ENCODE peak calls at places on chromosomes 5 and 9, in eight cellular contexts. One of them, this sample, is unnamed.

GRCh38 chr5:106489004-106489403 is 1181.7 kb downstream of the EFNA5 start:
- DNase-seq in heart left ventricle: no peak
- DNase-seq in coronary artery: no peak
- DNase-seq in transverse colon: no peak
- DNase-seq in effector memory CD4-positive, alpha-beta T cell: no peak
- DNase-seq in cardiac muscle cell: no peak
- DNase-seq in aorta: no peak
- DNase-seq in RWPE1: no peak
- DNase-seq in this sample: no peak

GRCh38 chr5:168672888-168673287 is 93.7 kb upstream of the PANK3 start:
- DNase-seq in heart left ventricle: no peak
- DNase-seq in coronary artery: no peak
- DNase-seq in transverse colon: no peak
- DNase-seq in effector memory CD4-positive, alpha-beta T cell: no peak
- DNase-seq in cardiac muscle cell: no peak
- DNase-seq in aorta: no peak
- DNase-seq in RWPE1: no peak
- DNase-seq in this sample: no peak

GRCh38 chr9:105457560-105458294 is 9.9 kb downstream of the FSD1L start:
- DNase-seq in heart left ventricle: peak
- DNase-seq in coronary artery: no peak
- DNase-seq in transverse colon: no peak
- DNase-seq in effector memory CD4-positive, alpha-beta T cell: no peak
- DNase-seq in cardiac muscle cell: no peak
- DNase-seq in aorta: no peak
- DNase-seq in RWPE1: no peak
- DNase-seq in this sample: no peak

GRCh38 chr9:81562221-81563019 is 126.9 kb downstream of the TLE1 start:
- DNase-seq in heart left ventricle: no peak
- DNase-seq in coronary artery: no peak
- DNase-seq in transverse colon: no peak
- DNase-seq in effector memory CD4-positive, alpha-beta T cell: no peak
- DNase-seq in cardiac muscle cell: peak
- DNase-seq in aorta: peak
- DNase-seq in RWPE1: peak
- DNase-seq in this sample: peak

GRCh38 chr9:21789541-21790037 is 12.8 kb upstream of the MTAP start:
- DNase-seq in heart left ventricle: no peak
- DNase-seq in coronary artery: no peak
- DNase-seq in transverse colon: peak
- DNase-seq in effector memory CD4-positive, alpha-beta T cell: peak
- DNase-seq in cardiac muscle cell: peak
- DNase-seq in aorta: no peak
- DNase-seq in RWPE1: peak
- DNase-seq in this sample: peak

GRCh38 chr9:132193227-132194110 is 31.6 kb downstream of the NTNG2 start:
- DNase-seq in heart left ventricle: no peak
- DNase-seq in coronary artery: no peak
- DNase-seq in transverse colon: no peak
- DNase-seq in effector memory CD4-positive, alpha-beta T cell: no peak
- DNase-seq in cardiac muscle cell: no peak
- DNase-seq in aorta: no peak
- DNase-seq in RWPE1: no peak
- DNase-seq in this sample: no peak

GRCh38 chr9:99309540-99309939 is 87.5 kb downstream of the SEC61B start:
- DNase-seq in heart left ventricle: no peak
- DNase-seq in coronary artery: no peak
- DNase-seq in transverse colon: no peak
- DNase-seq in effector memory CD4-positive, alpha-beta T cell: no peak
- DNase-seq in cardiac muscle cell: no peak
- DNase-seq in aorta: no peak
- DNase-seq in RWPE1: no peak
- DNase-seq in this sample: no peak

GRCh38 chr5:135114759-135115158 is 80.7 kb upstream of the PITX1 start:
- DNase-seq in heart left ventricle: no peak
- DNase-seq in coronary artery: no peak
- DNase-seq in transverse colon: no peak
- DNase-seq in effector memory CD4-positive, alpha-beta T cell: no peak
- DNase-seq in cardiac muscle cell: no peak
- DNase-seq in aorta: no peak
- DNase-seq in RWPE1: no peak
- DNase-seq in this sample: no peak

GRCh38 chr5:150009671-150010387 is 9.3 kb downstream of the HMGXB3 start:
- DNase-seq in heart left ventricle: no peak
- DNase-seq in coronary artery: no peak
- DNase-seq in transverse colon: no peak
- DNase-seq in effector memory CD4-positive, alpha-beta T cell: no peak
- DNase-seq in cardiac muscle cell: peak
- DNase-seq in aorta: no peak
- DNase-seq in RWPE1: no peak
- DNase-seq in this sample: no peak

GRCh38 chr9:6214903-6215302 is 704 bp upstream of the IL33 start:
- DNase-seq in heart left ventricle: no peak
- DNase-seq in coronary artery: no peak
- DNase-seq in transverse colon: no peak
- DNase-seq in effector memory CD4-positive, alpha-beta T cell: no peak
- DNase-seq in cardiac muscle cell: peak
- DNase-seq in aorta: no peak
- DNase-seq in RWPE1: no peak
- DNase-seq in this sample: no peak

GRCh38 chr5:15500326-15500958 is 462 bp downstream of the FBXL7 start:
- DNase-seq in heart left ventricle: peak
- DNase-seq in coronary artery: peak
- DNase-seq in transverse colon: peak
- DNase-seq in effector memory CD4-positive, alpha-beta T cell: no peak
- DNase-seq in cardiac muscle cell: peak
- DNase-seq in aorta: peak
- DNase-seq in RWPE1: no peak
- DNase-seq in this sample: peak

GRCh38 chr5:32523625-32524024 is 61.7 kb upstream of the SUB1 start:
- DNase-seq in heart left ventricle: no peak
- DNase-seq in coronary artery: no peak
- DNase-seq in transverse colon: no peak
- DNase-seq in effector memory CD4-positive, alpha-beta T cell: no peak
- DNase-seq in cardiac muscle cell: no peak
- DNase-seq in aorta: no peak
- DNase-seq in RWPE1: no peak
- DNase-seq in this sample: no peak

GRCh38 chr5:155070781-155071180 is 57.2 kb downstream of the KIF4B start:
- DNase-seq in heart left ventricle: no peak
- DNase-seq in coronary artery: no peak
- DNase-seq in transverse colon: no peak
- DNase-seq in effector memory CD4-positive, alpha-beta T cell: no peak
- DNase-seq in cardiac muscle cell: no peak
- DNase-seq in aorta: no peak
- DNase-seq in RWPE1: no peak
- DNase-seq in this sample: no peak

GRCh38 chr5:19314840-19315239 is 673.2 kb downstream of the CDH18 start:
- DNase-seq in heart left ventricle: no peak
- DNase-seq in coronary artery: no peak
- DNase-seq in transverse colon: no peak
- DNase-seq in effector memory CD4-positive, alpha-beta T cell: no peak
- DNase-seq in cardiac muscle cell: no peak
- DNase-seq in aorta: no peak
- DNase-seq in RWPE1: peak
- DNase-seq in this sample: no peak

GRCh38 chr5:77080905-77081304 is 6.2 kb downstream of the ZBED3 start:
- DNase-seq in heart left ventricle: no peak
- DNase-seq in coronary artery: no peak
- DNase-seq in transverse colon: no peak
- DNase-seq in effector memory CD4-positive, alpha-beta T cell: no peak
- DNase-seq in cardiac muscle cell: no peak
- DNase-seq in aorta: no peak
- DNase-seq in RWPE1: no peak
- DNase-seq in this sample: no peak

GRCh38 chr9:110427497-110428104 is 89.9 kb upstream of the TXNDC8 start:
- DNase-seq in heart left ventricle: no peak
- DNase-seq in coronary artery: no peak
- DNase-seq in transverse colon: peak
- DNase-seq in effector memory CD4-positive, alpha-beta T cell: no peak
- DNase-seq in cardiac muscle cell: peak
- DNase-seq in aorta: peak
- DNase-seq in RWPE1: peak
- DNase-seq in this sample: no peak

GRCh38 chr5:172720655-172721054 is 50.3 kb downstream of the DUSP1 start:
- DNase-seq in heart left ventricle: peak
- DNase-seq in coronary artery: no peak
- DNase-seq in transverse colon: no peak
- DNase-seq in effector memory CD4-positive, alpha-beta T cell: no peak
- DNase-seq in cardiac muscle cell: no peak
- DNase-seq in aorta: no peak
- DNase-seq in RWPE1: no peak
- DNase-seq in this sample: no peak

GRCh38 chr5:172724203-172724602 is 46.8 kb downstream of the DUSP1 start:
- DNase-seq in heart left ventricle: peak
- DNase-seq in coronary artery: no peak
- DNase-seq in transverse colon: no peak
- DNase-seq in effector memory CD4-positive, alpha-beta T cell: no peak
- DNase-seq in cardiac muscle cell: no peak
- DNase-seq in aorta: peak
- DNase-seq in RWPE1: no peak
- DNase-seq in this sample: no peak

GRCh38 chr5:172721455-172722308 is 49.3 kb downstream of the DUSP1 start:
- DNase-seq in heart left ventricle: peak
- DNase-seq in coronary artery: no peak
- DNase-seq in transverse colon: no peak
- DNase-seq in effector memory CD4-positive, alpha-beta T cell: no peak
- DNase-seq in cardiac muscle cell: peak
- DNase-seq in aorta: peak
- DNase-seq in RWPE1: no peak
- DNase-seq in this sample: no peak

GRCh38 chr5:172723508-172723907 is 47.5 kb downstream of the DUSP1 start:
- DNase-seq in heart left ventricle: peak
- DNase-seq in coronary artery: no peak
- DNase-seq in transverse colon: no peak
- DNase-seq in effector memory CD4-positive, alpha-beta T cell: no peak
- DNase-seq in cardiac muscle cell: no peak
- DNase-seq in aorta: no peak
- DNase-seq in RWPE1: no peak
- DNase-seq in this sample: no peak

DNA sequence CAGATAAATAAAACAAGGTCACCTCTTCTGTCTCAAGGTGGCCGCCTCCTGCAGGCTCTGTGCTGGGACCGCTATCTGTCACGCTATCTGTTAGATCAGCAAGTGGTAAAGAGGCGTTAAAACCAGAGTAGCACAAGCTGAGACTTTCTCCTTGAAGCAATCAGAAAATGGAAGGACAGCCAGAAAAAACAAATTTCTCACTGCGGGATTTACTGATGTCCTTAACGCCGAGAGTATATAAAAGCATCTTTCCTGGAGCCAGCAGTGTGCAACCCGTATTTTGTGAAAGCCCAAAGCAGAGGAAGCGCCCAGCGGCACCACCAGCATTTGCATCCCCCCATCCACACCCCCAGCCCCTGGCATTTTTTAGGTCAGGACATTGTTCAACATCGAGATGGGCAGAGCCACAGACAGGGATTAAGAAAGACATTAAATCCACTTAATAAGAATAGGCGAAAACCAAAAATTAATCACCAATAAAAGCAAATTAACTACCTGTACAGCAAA is 48.6 kb downstream of the DUSP1 start:
- DNase-seq in heart left ventricle: peak
- DNase-seq in coronary artery: no peak
- DNase-seq in transverse colon: no peak
- DNase-seq in effector memory CD4-positive, alpha-beta T cell: peak
- DNase-seq in cardiac muscle cell: no peak
- DNase-seq in aorta: peak
- DNase-seq in RWPE1: no peak
- DNase-seq in this sample: no peak
- H3K27ac ChIP-seq in heart left ventricle: no peak
- H3K27ac ChIP-seq in coronary artery: peak
- H3K27ac ChIP-seq in transverse colon: no peak
- H3K27ac ChIP-seq in effector memory CD4-positive, alpha-beta T cell: no peak
- H3K27ac ChIP-seq in cardiac muscle cell: no peak
- H3K27ac ChIP-seq in aorta: peak
- H3K27ac ChIP-seq in RWPE1: no peak
- H3K27ac ChIP-seq in this sample: no peak

DNA sequence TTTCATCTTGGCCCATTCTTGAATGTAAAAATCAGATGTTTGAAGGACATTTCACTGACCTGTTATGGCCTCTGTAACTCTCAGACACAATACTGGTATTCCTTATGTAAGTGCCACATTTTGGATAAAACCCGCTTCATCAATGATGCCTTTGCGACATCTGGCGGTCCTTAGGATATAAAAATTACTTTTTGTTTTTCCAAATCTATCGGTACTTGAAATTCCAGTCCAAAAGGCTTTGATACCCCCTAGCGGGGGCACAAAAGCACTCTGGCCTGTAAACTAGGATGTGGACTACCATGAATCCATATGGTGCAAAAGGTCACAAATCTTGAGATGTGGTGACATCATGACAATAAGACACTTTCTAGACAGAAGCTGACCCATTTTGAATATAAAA is 291.8 kb downstream of the KIAA0825 start:
- DNase-seq in heart left ventricle: no peak
- DNase-seq in coronary artery: no peak
- DNase-seq in transverse colon: no peak
- DNase-seq in effector memory CD4-positive, alpha-beta T cell: no peak
- DNase-seq in cardiac muscle cell: no peak
- DNase-seq in aorta: no peak
- DNase-seq in RWPE1: no peak
- DNase-seq in this sample: no peak
- H3K27ac ChIP-seq in heart left ventricle: no peak
- H3K27ac ChIP-seq in coronary artery: no peak
- H3K27ac ChIP-seq in transverse colon: no peak
- H3K27ac ChIP-seq in effector memory CD4-positive, alpha-beta T cell: no peak
- H3K27ac ChIP-seq in cardiac muscle cell: no peak
- H3K27ac ChIP-seq in aorta: no peak
- H3K27ac ChIP-seq in RWPE1: no peak
- H3K27ac ChIP-seq in this sample: no peak

DNA sequence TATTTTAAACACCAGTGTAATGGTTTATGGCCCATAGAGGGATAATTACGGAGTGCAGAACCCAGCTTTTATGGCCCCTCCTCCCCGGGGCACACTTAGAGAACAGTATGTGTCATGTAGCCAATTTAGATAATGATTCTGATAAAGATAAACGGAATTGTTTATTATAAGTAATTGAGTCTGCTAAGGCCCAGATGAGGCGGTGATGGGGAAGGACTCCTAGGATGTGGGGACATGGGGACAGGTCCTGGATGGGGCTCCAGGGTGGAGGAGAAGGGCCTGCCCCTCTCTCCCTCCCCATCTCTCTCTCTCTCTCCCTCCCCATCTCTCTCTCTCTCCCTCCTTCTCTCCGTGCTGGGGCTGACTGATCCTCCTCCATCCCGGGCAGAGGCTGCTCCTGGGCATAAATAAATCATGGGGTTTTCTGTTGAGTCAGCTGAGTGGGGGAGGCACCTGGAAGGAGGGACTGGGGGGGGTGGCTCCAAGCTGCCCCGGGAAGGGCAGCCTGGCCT is 37.2 kb downstream of the LMX1B start:
- DNase-seq in heart left ventricle: no peak
- DNase-seq in coronary artery: no peak
- DNase-seq in transverse colon: peak
- DNase-seq in effector memory CD4-positive, alpha-beta T cell: no peak
- DNase-seq in cardiac muscle cell: no peak
- DNase-seq in aorta: no peak
- DNase-seq in RWPE1: no peak
- DNase-seq in this sample: no peak
- H3K27ac ChIP-seq in heart left ventricle: no peak
- H3K27ac ChIP-seq in coronary artery: no peak
- H3K27ac ChIP-seq in transverse colon: no peak
- H3K27ac ChIP-seq in effector memory CD4-positive, alpha-beta T cell: no peak
- H3K27ac ChIP-seq in cardiac muscle cell: no peak
- H3K27ac ChIP-seq in aorta: no peak
- H3K27ac ChIP-seq in RWPE1: no peak
- H3K27ac ChIP-seq in this sample: no peak

GRCh38 chr9:133334161-133334560 is 1.8 kb downstream of the SURF6 start:
- DNase-seq in heart left ventricle: no peak
- DNase-seq in coronary artery: no peak
- DNase-seq in transverse colon: peak
- DNase-seq in effector memory CD4-positive, alpha-beta T cell: no peak
- DNase-seq in cardiac muscle cell: no peak
- DNase-seq in aorta: peak
- DNase-seq in RWPE1: no peak
- DNase-seq in this sample: no peak
- H3K27ac ChIP-seq in heart left ventricle: no peak
- H3K27ac ChIP-seq in coronary artery: no peak
- H3K27ac ChIP-seq in transverse colon: peak
- H3K27ac ChIP-seq in effector memory CD4-positive, alpha-beta T cell: no peak
- H3K27ac ChIP-seq in cardiac muscle cell: no peak
- H3K27ac ChIP-seq in aorta: no peak
- H3K27ac ChIP-seq in RWPE1: peak
- H3K27ac ChIP-seq in this sample: no peak